ENCODE peak calls at places on chromosomes 1 and 21, in seven cellular contexts. One of them, this sample, is unnamed.

GRCh38 chr21:32335601-32336575 is 37.2 kb downstream of the MRAP start:
- DNase-seq in cardiac fibroblast: no peak
- DNase-seq in upper lobe of left lung: no peak
- DNase-seq in fibroblast of lung: peak
- DNase-seq in NCI-H226: no peak
- DNase-seq in OCI-LY7: no peak
- DNase-seq in germinal center: no peak
- DNase-seq in this sample: no peak

GRCh38 chr1:39671433-39671792 is 494 bp downstream of the NT5C1A start:
- DNase-seq in fibroblast of lung: no peak
- DNase-seq in germinal center: no peak
- DNase-seq in cardiac fibroblast: no peak
- DNase-seq in NCI-H226: no peak
- DNase-seq in upper lobe of left lung: no peak
- DNase-seq in OCI-LY7: no peak
- DNase-seq in this sample: no peak

GRCh38 chr1:67733741-67734690 is 49.0 kb downstream of the GADD45A start:
- DNase-seq in OCI-LY7: peak
- DNase-seq in germinal center: no peak
- DNase-seq in upper lobe of left lung: no peak
- DNase-seq in fibroblast of lung: no peak
- DNase-seq in NCI-H226: no peak
- DNase-seq in cardiac fibroblast: no peak
- DNase-seq in this sample: no peak

GRCh38 chr1:229699613-229700242 is 73.7 kb downstream of the URB2 start:
- DNase-seq in OCI-LY7: no peak
- DNase-seq in NCI-H226: no peak
- DNase-seq in cardiac fibroblast: peak
- DNase-seq in germinal center: no peak
- DNase-seq in upper lobe of left lung: no peak
- DNase-seq in fibroblast of lung: peak
- DNase-seq in this sample: no peak

GRCh38 chr1:145960468-145961108 is 2.8 kb upstream of the LIX1L start:
- DNase-seq in germinal center: peak
- DNase-seq in upper lobe of left lung: peak
- DNase-seq in OCI-LY7: no peak
- DNase-seq in NCI-H226: no peak
- DNase-seq in cardiac fibroblast: peak
- DNase-seq in fibroblast of lung: peak
- DNase-seq in this sample: no peak

GRCh38 chr1:84698718-84699117 is 8.5 kb upstream of the SSX2IP start:
- DNase-seq in germinal center: no peak
- DNase-seq in OCI-LY7: no peak
- DNase-seq in NCI-H226: peak
- DNase-seq in upper lobe of left lung: no peak
- DNase-seq in cardiac fibroblast: peak
- DNase-seq in fibroblast of lung: peak
- DNase-seq in this sample: peak

GRCh38 chr1:154520333-154520732 is 18.1 kb upstream of the SHE start:
- DNase-seq in upper lobe of left lung: peak
- DNase-seq in OCI-LY7: no peak
- DNase-seq in NCI-H226: peak
- DNase-seq in germinal center: no peak
- DNase-seq in fibroblast of lung: peak
- DNase-seq in cardiac fibroblast: peak
- DNase-seq in this sample: peak

GRCh38 chr1:145987926-145988325 is 8.5 kb downstream of the TXNIP start:
- DNase-seq in cardiac fibroblast: no peak
- DNase-seq in upper lobe of left lung: no peak
- DNase-seq in OCI-LY7: no peak
- DNase-seq in fibroblast of lung: no peak
- DNase-seq in germinal center: no peak
- DNase-seq in NCI-H226: no peak
- DNase-seq in this sample: no peak

GRCh38 chr1:78143152-78143551 is 97.4 kb downstream of the GIPC2 start:
- DNase-seq in cardiac fibroblast: no peak
- DNase-seq in upper lobe of left lung: no peak
- DNase-seq in germinal center: peak
- DNase-seq in fibroblast of lung: no peak
- DNase-seq in OCI-LY7: peak
- DNase-seq in NCI-H226: no peak
- DNase-seq in this sample: no peak

GRCh38 chr1:196685506-196685905 is 33.7 kb downstream of the CFH start:
- DNase-seq in fibroblast of lung: no peak
- DNase-seq in OCI-LY7: no peak
- DNase-seq in cardiac fibroblast: peak
- DNase-seq in NCI-H226: no peak
- DNase-seq in upper lobe of left lung: no peak
- DNase-seq in germinal center: no peak
- DNase-seq in this sample: no peak

GRCh38 chr1:226351709-226352108 is 42.7 kb upstream of the LIN9 start:
- DNase-seq in NCI-H226: no peak
- DNase-seq in fibroblast of lung: no peak
- DNase-seq in germinal center: no peak
- DNase-seq in cardiac fibroblast: no peak
- DNase-seq in OCI-LY7: peak
- DNase-seq in upper lobe of left lung: no peak
- DNase-seq in this sample: no peak

GRCh38 chr1:148162363-148162762 is 10.3 kb upstream of the NBPF11 start:
- DNase-seq in OCI-LY7: no peak
- DNase-seq in upper lobe of left lung: no peak
- DNase-seq in cardiac fibroblast: no peak
- DNase-seq in NCI-H226: no peak
- DNase-seq in fibroblast of lung: no peak
- DNase-seq in germinal center: no peak
- DNase-seq in this sample: no peak

GRCh38 chr21:8988696-8989095 is 1532.7 kb upstream of the TPTE start:
- DNase-seq in fibroblast of lung: peak
- DNase-seq in germinal center: no peak
- DNase-seq in NCI-H226: no peak
- DNase-seq in OCI-LY7: no peak
- DNase-seq in upper lobe of left lung: no peak
- DNase-seq in cardiac fibroblast: no peak
- DNase-seq in this sample: no peak

GRCh38 chr21:30818837-30819236 is 5.8 kb upstream of the KRTAP8-1 start:
- DNase-seq in fibroblast of lung: no peak
- DNase-seq in cardiac fibroblast: no peak
- DNase-seq in NCI-H226: no peak
- DNase-seq in upper lobe of left lung: no peak
- DNase-seq in OCI-LY7: no peak
- DNase-seq in germinal center: no peak
- DNase-seq in this sample: no peak

GRCh38 chr21:16088121-16088520 is 358.3 kb downstream of the USP25 start:
- DNase-seq in fibroblast of lung: no peak
- DNase-seq in upper lobe of left lung: no peak
- DNase-seq in germinal center: no peak
- DNase-seq in OCI-LY7: no peak
- DNase-seq in cardiac fibroblast: no peak
- DNase-seq in NCI-H226: no peak
- DNase-seq in this sample: no peak

GRCh38 chr1:12143631-12144155 is 23.1 kb upstream of the TNFRSF1B start:
- DNase-seq in NCI-H226: peak
- DNase-seq in upper lobe of left lung: peak
- DNase-seq in germinal center: no peak
- DNase-seq in fibroblast of lung: peak
- DNase-seq in cardiac fibroblast: peak
- DNase-seq in OCI-LY7: no peak
- DNase-seq in this sample: peak

GRCh38 chr1:236078988-236079387 is 14.1 kb upstream of the NID1 start:
- DNase-seq in fibroblast of lung: no peak
- DNase-seq in NCI-H226: no peak
- DNase-seq in upper lobe of left lung: no peak
- DNase-seq in germinal center: no peak
- DNase-seq in cardiac fibroblast: no peak
- DNase-seq in OCI-LY7: no peak
- DNase-seq in this sample: no peak

GRCh38 chr1:61007534-61008364 is 74.6 kb upstream of the NFIA start:
- DNase-seq in cardiac fibroblast: no peak
- DNase-seq in upper lobe of left lung: no peak
- DNase-seq in OCI-LY7: no peak
- DNase-seq in germinal center: no peak
- DNase-seq in NCI-H226: no peak
- DNase-seq in fibroblast of lung: no peak
- DNase-seq in this sample: no peak

GRCh38 chr1:3702990-3703728 is 49.1 kb upstream of the CCDC27 start:
- DNase-seq in fibroblast of lung: peak
- DNase-seq in NCI-H226: peak
- DNase-seq in germinal center: no peak
- DNase-seq in cardiac fibroblast: peak
- DNase-seq in upper lobe of left lung: no peak
- DNase-seq in OCI-LY7: no peak
- DNase-seq in this sample: peak

GRCh38 chr1:226820935-226821718 is 49.3 kb upstream of the PSEN2 start:
- DNase-seq in cardiac fibroblast: peak
- DNase-seq in upper lobe of left lung: peak
- DNase-seq in NCI-H226: peak
- DNase-seq in germinal center: no peak
- DNase-seq in fibroblast of lung: peak
- DNase-seq in OCI-LY7: no peak
- DNase-seq in this sample: peak

This sample was measured in stromal cell of bone marrow.